ENCODE peak calls at places on chromosomes 13 and 19, in eight cellular contexts. K is upper lobe of right lung, A is left lung, L is pancreas, S is GM12878, X is Panc1, M is Caco-2, E is skeletal muscle cell. U is an unnamed sample.

GRCh38 chr13:35720690-35721554 is 244.4 kb upstream of the MAB21L1 start:
- DNase-seq in A (no peak), L (peak; percentile 40), S (no peak), K (no peak), M (peak; percentile 61), X (peak; percentile 22), E (no peak), U (no peak)

GRCh38 chr13:86757236-86757978 is 913.8 kb upstream of the SLITRK5 start:
- DNase-seq in A (no peak), E (no peak), M (no peak), L (no peak), S (no peak), K (no peak), X (no peak), U (no peak)

GRCh38 chr13:87287721-87288120 is 383.4 kb upstream of the SLITRK5 start:
- DNase-seq in M (no peak), X (no peak), S (no peak), L (no peak), K (no peak), E (no peak), A (no peak), U (no peak)

GRCh38 chr19:18340237-18340989 is at the start of gene PGPEP1:
- DNase-seq in K (peak; percentile 91), E (no peak), A (peak; percentile 92), M (peak; percentile 57), S (no peak), X (no peak), L (peak; percentile 73), U (no peak)

GRCh38 chr13:82963466-82963865 is 918.8 kb downstream of the SLITRK1 start:
- DNase-seq in A (no peak), K (no peak), X (no peak), M (no peak), S (no peak), L (no peak), E (no peak), U (no peak)

GRCh38 chr13:38687246-38688229 is 661 bp downstream of the FREM2 start:
- DNase-seq in M (peak; percentile 53), X (no peak), A (peak; percentile 81), L (peak; percentile 24), S (no peak), K (peak; percentile 71), E (no peak), U (no peak)

GRCh38 chr13:34941436-34941834 is 635 bp upstream of the NBEA start:
- DNase-seq in E (no peak), K (no peak), M (no peak), X (no peak), A (no peak), S (no peak), L (peak; percentile 7), U (no peak)

GRCh38 chr19:4360081-4360569 is 16.8 kb downstream of the MPND start:
- DNase-seq in A (no peak), S (no peak), K (no peak), E (no peak), L (no peak), X (no peak), M (no peak), U (no peak)

GRCh38 chr19:47485210-47485609 is 1.2 kb upstream of the KPTN start:
- DNase-seq in A (no peak), X (no peak), S (no peak), E (no peak), K (no peak), L (no peak), M (no peak), U (no peak)

GRCh38 chr19:15243236-15243957 is 11.1 kb upstream of the EPHX3 start:
- DNase-seq in M (no peak), A (no peak), S (no peak), K (no peak), L (no peak), E (no peak), X (no peak), U (no peak)

GRCh38 chr19:40381321-40381720 is 8.7 kb downstream of the HIPK4 start:
- DNase-seq in X (no peak), K (no peak), L (no peak), M (no peak), E (no peak), A (no peak), S (no peak), U (no peak)

GRCh38 chr19:13027557-13027956 is 32.3 kb downstream of the NFIX start:
- DNase-seq in M (no peak), A (peak; percentile 17), E (no peak), L (no peak), K (no peak), X (no peak), S (no peak), U (no peak)

GRCh38 chr19:13028027-13028426 is 32.8 kb downstream of the NFIX start:
- DNase-seq in L (no peak), X (no peak), M (no peak), S (no peak), E (no peak), A (peak; percentile 46), K (no peak), U (no peak)

GRCh38 chr19:13025819-13026477 is 30.7 kb downstream of the NFIX start:
- DNase-seq in M (no peak), S (no peak), X (no peak), E (no peak), K (no peak), A (peak; percentile 41), L (no peak), U (no peak)

GRCh38 chr19:13026478-13026999 is 31.3 kb downstream of the NFIX start:
- DNase-seq in M (no peak), A (no peak), L (peak; percentile 66), S (no peak), K (no peak), E (no peak), X (no peak), U (no peak)

GRCh38 chr19:13027031-13027430 is 31.8 kb downstream of the NFIX start:
- DNase-seq in M (no peak), S (no peak), A (no peak), E (no peak), X (no peak), K (no peak), L (no peak), U (no peak)
- H3K4me3 ChIP-seq in M (no peak overlapping the region), S (no peak overlapping the region), A (no peak overlapping the region), E (no peak overlapping the region), X (peak overlapping the region; percentile 81), K (peak overlapping the region; percentile 53), L (no peak overlapping the region), U (peak overlapping the region; percentile 62)

GRCh38 chr13:42174344-42175162 is 97.4 kb upstream of the AKAP11 start:
- DNase-seq in M (no peak), E (no peak), S (no peak), K (no peak), A (no peak), X (no peak), L (no peak), U (no peak)

GRCh38 chr13:42173789-42174343 is 98.1 kb upstream of the AKAP11 start:
- DNase-seq in A (no peak), E (no peak), K (no peak), M (no peak), S (no peak), X (no peak), L (no peak), U (no peak)

GRCh38 chr13:42168497-42168896 is 103.5 kb upstream of the AKAP11 start:
- DNase-seq in E (no peak), M (no peak), X (no peak), A (no peak), K (no peak), S (no peak), L (no peak), U (no peak)

GRCh38 chr13:42164557-42165125 is 107.3 kb upstream of the AKAP11 start:
- DNase-seq in L (no peak), K (no peak), M (no peak), E (no peak), A (no peak), X (no peak), S (no peak), U (no peak)

GRCh38 chr13:42170029-42170428 is 101.9 kb upstream of the AKAP11 start:
- DNase-seq in M (no peak), L (no peak), A (no peak), X (no peak), S (no peak), K (no peak), E (no peak), U (no peak)
- H3K4me3 ChIP-seq in M (no peak overlapping the region), L (no peak overlapping the region), A (no peak overlapping the region), X (no peak overlapping the region), S (no peak overlapping the region), K (no peak overlapping the region), E (no peak overlapping the region), U (no peak overlapping the region)

GRCh38 chr13:28094311-28094710 is 6.1 kb downstream of the FLT3 start:
- DNase-seq in M (no peak), E (no peak), L (no peak), X (no peak), S (no peak), K (no peak), A (no peak), U (no peak)

GRCh38 chr13:28097503-28097902 is 2.9 kb downstream of the FLT3 start:
- DNase-seq in M (no peak), X (no peak), E (no peak), A (no peak), S (no peak), K (no peak), L (no peak), U (no peak)

GRCh38 chr13:28100149-28101121 is at the start of gene FLT3:
- DNase-seq in X (no peak), L (peak; percentile 53), E (no peak), M (peak; percentile 51), A (peak; percentile 84), K (peak; percentile 70), S (no peak), U (no peak)

GRCh38 chr13:28093871-28094270 is 6.5 kb downstream of the FLT3 start:
- DNase-seq in K (no peak), X (no peak), M (no peak), E (no peak), L (no peak), S (no peak), A (no peak), U (no peak)

GRCh38 chr13:28099396-28100148 is 804 bp downstream of the FLT3 start:
- DNase-seq in X (no peak), S (no peak), E (no peak), L (no peak), M (no peak), K (no peak), A (no peak), U (no peak)
- H3K4me3 ChIP-seq in X (no peak overlapping the region), S (peak overlapping the region; percentile 68), E (peak overlapping the region; percentile 38), L (peak overlapping the region; percentile 26), M (peak overlapping the region; percentile 35), K (peak overlapping the region; percentile 42), A (no peak overlapping the region), U (no peak overlapping the region)

DNA sequence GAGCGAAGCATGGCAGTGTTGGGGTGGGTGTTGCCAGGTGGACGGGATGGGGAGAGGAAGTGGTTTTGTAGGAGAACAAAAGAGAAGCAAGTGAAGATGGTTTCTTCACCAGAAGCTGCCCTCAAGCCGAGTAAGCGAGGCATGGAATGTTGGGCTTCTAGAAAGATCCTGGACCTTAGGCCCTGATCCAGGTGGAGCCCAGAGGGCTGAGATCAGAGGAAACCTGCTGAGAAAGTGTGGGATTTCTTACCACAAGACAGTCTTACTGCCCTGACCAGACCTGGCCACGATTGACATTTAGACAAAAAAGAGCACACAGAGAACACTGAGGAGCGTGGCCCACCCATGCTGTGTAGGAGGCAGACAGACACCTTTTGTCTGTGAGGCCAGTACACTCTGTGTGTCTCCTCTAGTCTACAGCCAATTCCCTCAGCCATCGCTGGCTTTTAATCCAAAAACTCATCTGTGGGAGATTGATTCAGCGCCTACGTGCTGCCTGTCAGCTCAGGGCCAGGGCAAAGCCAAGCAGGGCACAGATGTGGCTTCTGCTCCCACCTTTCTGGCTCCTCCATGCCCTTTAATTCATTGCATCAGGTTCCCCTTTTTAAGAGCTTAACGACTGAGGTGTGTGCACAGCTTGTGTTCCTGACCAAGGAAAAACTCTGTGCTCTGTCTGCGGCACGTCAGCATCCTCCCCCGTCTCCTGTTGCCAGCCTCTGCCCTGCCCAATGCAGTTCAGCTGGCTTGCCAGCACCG is 123.3 kb downstream of the AKAP11 start:
- DNase-seq in X (no peak), L (no peak), S (no peak), E (no peak), K (no peak), A (no peak), M (no peak), U (no peak)
- H3K4me3 ChIP-seq in X (no peak overlapping the region), L (no peak overlapping the region), S (peak overlapping the region; percentile 22), E (no peak overlapping the region), K (no peak overlapping the region), A (no peak overlapping the region), M (no peak overlapping the region), U (no peak overlapping the region)